ENCODE peak calls at places on chromosomes 6 and 20, in five cellular contexts. U, H, M, R and E are unnamed samples.

GRCh38 chr6:5302995-5303622 is 41.8 kb downstream of the FARS2 start:
- DNase-seq in U (no peak), R (peak; percentile 64), H (peak; percentile 54), M (no peak), E (peak; percentile 78)

GRCh38 chr6:112481256-112481655 is 134.1 kb downstream of the RFPL4B start:
- DNase-seq in M (no peak), U (no peak), R (no peak), H (no peak), E (no peak)

GRCh38 chr6:32972353-32973143 is 4.2 kb downstream of the BRD2 start:
- DNase-seq in U (no peak), R (no peak), M (peak; percentile 70), H (peak; percentile 43), E (no peak)

GRCh38 chr20:25272223-25273000 is 24.5 kb downstream of the PYGB start:
- DNase-seq in U (no peak), H (no peak), R (no peak), M (no peak), E (no peak)

GRCh38 chr6:15474196-15474595 is 188.6 kb downstream of the DTNBP1 start:
- DNase-seq in H (no peak), R (no peak), M (no peak), U (peak; percentile 78), E (peak; percentile 39)

GRCh38 chr6:113642714-113643442 is 214.3 kb upstream of the MARCKS start:
- DNase-seq in R (peak; percentile 67), M (no peak), H (no peak), U (no peak), E (peak; percentile 20)

GRCh38 chr6:157312733-157313132 is 10.6 kb downstream of the TMEM242 start:
- DNase-seq in U (no peak), H (no peak), R (no peak), M (peak; percentile 45), E (no peak)

GRCh38 chr6:165663283-165663735 is 268 bp upstream of the PDE10A start:
- DNase-seq in U (no peak), H (no peak), M (no peak), R (peak; percentile 4), E (no peak)

GRCh38 chr6:34108159-34108558 is 37.7 kb downstream of the GRM4 start:
- DNase-seq in R (no peak), M (no peak), U (no peak), H (no peak), E (no peak)

GRCh38 chr6:112289039-112289566 is 34.7 kb upstream of the LAMA4 start:
- DNase-seq in M (no peak), U (no peak), H (no peak), R (no peak), E (peak; percentile 23)

GRCh38 chr6:38160831-38161230 is 341.3 kb downstream of the ZFAND3 start:
- DNase-seq in H (no peak), M (no peak), U (no peak), R (no peak), E (no peak)

GRCh38 chr6:105940990-105941389 is 145.1 kb upstream of the PRDM1 start:
- DNase-seq in M (no peak), R (no peak), U (no peak), H (no peak), E (peak; percentile 4)

GRCh38 chr6:138001750-138002349 is 105.4 kb downstream of the PERP start:
- DNase-seq in H (peak; percentile 35), R (peak; percentile 69), U (peak; percentile 27), M (peak; percentile 70), E (peak; percentile 65)

GRCh38 chr6:158819977-158820632 is 937 bp upstream of the EZR start:
- DNase-seq in U (peak; percentile 11), R (no peak), H (no peak), M (no peak), E (peak; percentile 55)

GRCh38 chr20:58665606-58666005 is 14.5 kb downstream of the STX16 start:
- DNase-seq in U (no peak), H (no peak), M (no peak), R (no peak), E (no peak)

GRCh38 chr6:100283288-100283687 is 181.4 kb downstream of the SIM1 start:
- DNase-seq in H (no peak), M (no peak), R (peak; percentile 84), U (peak; percentile 76), E (peak; percentile 58)

GRCh38 chr6:47319382-47319781 is 9.7 kb upstream of the TNFRSF21 start:
- DNase-seq in H (no peak), M (no peak), U (no peak), R (no peak), E (no peak)

GRCh38 chr6:124389127-124389526 is 573.1 kb upstream of the RNF217 start:
- DNase-seq in R (no peak), H (no peak), M (no peak), U (no peak), E (peak; percentile 9)

GRCh38 chr6:114287461-114287860 is 55.4 kb downstream of the HS3ST5 start:
- DNase-seq in H (no peak), U (no peak), R (no peak), M (no peak), E (no peak)

GRCh38 chr6:93423542-93423941 is 4.2 kb upstream of the EPHA7 start:
- DNase-seq in H (no peak), R (peak; percentile 54), U (no peak), M (peak; percentile 69), E (peak; percentile 58)

GRCh38 chr20:55271370-55271769 is 733.9 kb downstream of the CBLN4 start:
- DNase-seq in U (no peak), M (no peak), R (no peak), H (no peak), E (no peak)

GRCh38 chr6:118469468-118469867 is 78.6 kb upstream of the PLN start:
- DNase-seq in U (no peak), H (no peak), R (peak; percentile 44), M (peak; percentile 21), E (peak; percentile 30)

GRCh38 chr6:4157506-4157905 is 22.1 kb upstream of the ECI2 start:
- DNase-seq in M (no peak), U (no peak), H (no peak), R (no peak), E (no peak)

GRCh38 chr6:4153514-4153985 is 18.2 kb upstream of the ECI2 start:
- DNase-seq in M (no peak), R (no peak), H (no peak), U (no peak), E (no peak)

GRCh38 chr6:4155848-4156466 is 20.6 kb upstream of the ECI2 start:
- DNase-seq in H (peak; percentile 70), U (peak; percentile 84), M (peak; percentile 86), R (peak; percentile 93), E (peak; percentile 91)
- TF ChIP-seq CTCF in H (peak; percentile 86), U (peak; percentile 95), M (peak; percentile 90), R (peak; percentile 89), E (peak; percentile 71)

GRCh38 chr6:107653861-107654394 is 164.0 kb downstream of the SOBP start:
- DNase-seq in R (peak; percentile 44), M (no peak), H (no peak), U (no peak), E (no peak)

GRCh38 chr6:107656883-107657282 is 167.0 kb downstream of the SOBP start:
- DNase-seq in M (no peak), H (no peak), U (no peak), R (no peak), E (no peak)

GRCh38 chr6:107654736-107655135 is 164.8 kb downstream of the SOBP start:
- DNase-seq in H (no peak), R (no peak), U (no peak), M (no peak), E (no peak)

GRCh38 chr6:107656381-107656780 is 166.5 kb downstream of the SOBP start:
- DNase-seq in U (no peak), R (no peak), H (no peak), M (no peak), E (no peak)

GRCh38 chr6:107655245-107655644 is 165.3 kb downstream of the SOBP start:
- DNase-seq in H (no peak), R (no peak), U (no peak), M (peak; percentile 36), E (no peak)
- TF ChIP-seq CTCF in H (no peak), R (peak; percentile 40), U (no peak), M (peak; percentile 40), E (no peak)

DNA sequence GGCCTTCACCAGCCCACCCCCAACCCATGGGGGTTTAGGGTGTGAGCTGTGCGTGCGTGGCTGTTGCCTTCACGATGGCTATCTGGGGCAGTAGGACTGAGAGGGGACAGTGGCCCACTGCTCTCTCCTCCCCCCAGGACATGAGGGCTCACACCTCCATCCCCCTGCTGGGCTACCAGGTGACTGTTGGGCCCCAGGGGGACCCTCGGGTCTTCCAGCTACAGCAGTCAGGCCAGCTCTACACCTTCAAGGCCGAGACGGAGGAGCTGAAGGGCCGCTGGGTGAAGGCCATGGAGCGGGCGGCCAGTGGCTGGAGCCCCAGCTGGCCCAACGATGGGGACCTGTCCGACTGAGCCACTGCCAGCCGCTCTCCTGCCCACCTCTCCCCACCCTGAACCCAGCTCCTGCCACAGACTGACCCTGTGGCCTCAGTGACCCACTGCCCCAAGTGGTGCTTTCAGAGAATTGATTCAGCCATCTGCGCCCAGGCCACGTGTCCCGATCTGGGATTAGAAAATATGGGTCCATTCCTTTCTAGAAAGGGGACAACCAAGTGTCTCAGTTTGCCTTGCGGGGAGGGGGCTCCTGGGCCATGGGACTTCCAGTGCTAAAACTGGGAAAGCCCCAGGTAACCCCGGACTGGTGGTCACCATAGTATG is 22.5 kb downstream of the FGD2 start:
- DNase-seq in R (no peak), H (no peak), U (no peak), M (no peak), E (no peak)
- TF ChIP-seq CTCF in R (no peak), H (no peak), U (no peak), M (no peak), E (no peak)

GRCh38 chr20:11181964-11182363 is 508.2 kb upstream of the JAG1 start:
- DNase-seq in U (no peak), M (no peak), R (no peak), H (no peak), E (no peak)
- TF ChIP-seq CTCF in U (no peak), M (no peak), R (no peak), H (no peak), E (no peak)

GRCh38 chr6:146358341-146359046 is 185.1 kb upstream of the RAB32 start:
- DNase-seq in U (peak; percentile 51), R (peak; percentile 48), H (no peak), M (no peak), E (peak; percentile 43)
- TF ChIP-seq CTCF in U (no peak), R (no peak), H (no peak), M (no peak), E (no peak)

GRCh38 chr6:163416640-163417253 is 2.2 kb downstream of the QKI start:
- DNase-seq in U (peak; percentile 80), M (peak; percentile 70), R (peak; percentile 83), H (no peak), E (peak; percentile 88)
- TF ChIP-seq CTCF in U (peak; percentile 86), M (peak; percentile 36), R (peak; percentile 69), H (peak; percentile 89), E (peak; percentile 50)

GRCh38 chr20:22584922-22585785 is 782 bp upstream of the FOXA2 start:
- DNase-seq in M (no peak), H (no peak), U (no peak), R (peak; percentile 39), E (no peak)
- TF ChIP-seq CTCF in M (no peak), H (no peak), U (no peak), R (no peak), E (no peak)